ENCODE peak calls at places on chromosome 10, in eight cellular contexts. V, T, K, M, Y, F, C and H are unnamed samples.

GRCh38 chr10:71344916-71345557 is 26.0 kb downstream of the SLC29A3 start:
- DNase-seq in V (peak), T (no peak), F (no peak), Y (no peak), M (no peak), K (no peak), C (no peak), H (no peak)

GRCh38 chr10:62580396-62580795 is 206.2 kb downstream of the ZNF365 start:
- DNase-seq in F (no peak), V (no peak), K (peak), Y (no peak), T (no peak), M (no peak), C (peak), H (peak)

GRCh38 chr10:31157125-31157983 is 125.7 kb upstream of the ZNF438 start:
- DNase-seq in K (peak), M (no peak), C (peak), Y (peak), V (peak), F (no peak), T (no peak), H (peak)

GRCh38 chr10:84336406-84336805 is 8.0 kb downstream of the CCSER2 start:
- DNase-seq in C (no peak), F (no peak), V (no peak), K (no peak), Y (no peak), M (no peak), T (no peak), H (no peak)

GRCh38 chr10:111281516-111281915 is 204.7 kb downstream of the ADRA2A start:
- DNase-seq in M (no peak), F (peak), K (peak), V (no peak), C (no peak), Y (no peak), T (peak), H (peak)

GRCh38 chr10:58896229-58896628 is 280.2 kb upstream of the PHYHIPL start:
- DNase-seq in Y (no peak), M (no peak), T (no peak), C (no peak), V (no peak), F (no peak), K (no peak), H (no peak)

GRCh38 chr10:79487296-79488194 is 24.8 kb upstream of the EIF5AL1 start:
- DNase-seq in F (peak), T (peak), K (peak), Y (peak), C (no peak), M (peak), V (peak), H (peak)

GRCh38 chr10:9024210-9024609 is 969.7 kb downstream of the GATA3 start:
- DNase-seq in K (no peak), Y (peak), C (no peak), V (no peak), T (no peak), M (no peak), F (no peak), H (peak)

GRCh38 chr10:132356621-132357195 is 24.7 kb downstream of the LRRC27 start:
- DNase-seq in F (no peak), M (no peak), V (no peak), T (no peak), K (no peak), Y (no peak), C (no peak), H (no peak)

GRCh38 chr10:14723052-14723689 is 51.5 kb downstream of the FAM107B start:
- DNase-seq in T (no peak), M (no peak), V (no peak), K (no peak), Y (no peak), C (no peak), F (no peak), H (no peak)

GRCh38 chr10:100847440-100847839 is 65.3 kb upstream of the SLF2 start:
- DNase-seq in Y (peak), V (no peak), F (no peak), K (peak), M (no peak), T (no peak), C (no peak), H (peak)

GRCh38 chr10:6177880-6178281 is 24.9 kb upstream of the PFKFB3 start:
- DNase-seq in M (no peak), V (no peak), Y (no peak), F (no peak), K (no peak), T (no peak), C (no peak), H (no peak)

GRCh38 chr10:23053036-23053435 is 42.3 kb upstream of the MSRB2 start:
- DNase-seq in V (peak), C (peak), M (no peak), K (peak), T (no peak), Y (no peak), F (peak), H (no peak)

GRCh38 chr10:32953277-32953927 is 4.6 kb downstream of the ITGB1 start:
- DNase-seq in M (no peak), C (no peak), F (no peak), K (peak), Y (no peak), T (no peak), V (no peak), H (peak)

GRCh38 chr10:22321156-22321711 is 335 bp downstream of the BMI1 start:
- DNase-seq in C (no peak), K (peak), F (peak), V (peak), M (peak), T (peak), Y (peak), H (peak)

GRCh38 chr10:11687779-11688447 is 54.3 kb upstream of the ECHDC3 start:
- DNase-seq in F (no peak), M (no peak), C (no peak), Y (no peak), K (no peak), V (no peak), T (peak), H (no peak)

GRCh38 chr10:100470367-100470766 is 7.6 kb downstream of the WNT8B start:
- DNase-seq in T (no peak), C (no peak), Y (peak), V (no peak), F (peak), M (no peak), K (peak), H (peak)

GRCh38 chr10:110637558-110638053 is 6.5 kb upstream of the RBM20 start:
- DNase-seq in K (no peak), F (no peak), Y (no peak), T (no peak), V (no peak), C (no peak), M (peak), H (no peak)